ENCODE peak calls at places on chromosomes 7 and 10, in six cellular contexts. P is A549, Z is transverse colon, X is ovary, O is upper lobe of left lung, H is H1. V is an unnamed sample.

GRCh38 chr10:241451-241850 is 106.2 kb downstream of the ZMYND11 start:
- DNase-seq in P (no peak), Z (no peak), X (no peak), O (no peak), H (no peak), V (no peak)

GRCh38 chr10:73576178-73576889 is 14.8 kb downstream of the USP54 start:
- DNase-seq in P (no peak), Z (no peak), X (peak), O (no peak), H (no peak), V (no peak)

GRCh38 chr7:86600506-86601290 is 43.0 kb upstream of the GRM3 start:
- DNase-seq in P (no peak), Z (no peak), X (no peak), O (peak), H (no peak), V (no peak)

GRCh38 chr7:125663961-125664360 is 734.3 kb upstream of the POT1 start:
- DNase-seq in P (no peak), Z (no peak), X (no peak), O (no peak), H (no peak), V (no peak)

GRCh38 chr10:62545155-62545554 is 171.0 kb downstream of the ZNF365 start:
- DNase-seq in P (no peak), Z (no peak), X (no peak), O (no peak), H (no peak), V (no peak)

GRCh38 chr10:15703167-15703880 is 16.4 kb downstream of the ITGA8 start:
- DNase-seq in P (no peak), Z (no peak), X (no peak), O (no peak), H (no peak), V (no peak)

GRCh38 chr7:77450613-77451012 is 34.5 kb upstream of the GSAP start:
- DNase-seq in P (no peak), Z (no peak), X (no peak), O (no peak), H (no peak), V (no peak)

GRCh38 chr7:97024209-97025129 is at the start of gene DLX5:
- DNase-seq in P (no peak), Z (no peak), X (peak), O (peak), H (no peak), V (no peak)

GRCh38 chr7:47503283-47503682 is 78.6 kb downstream of the TNS3 start:
- DNase-seq in P (no peak), Z (no peak), X (no peak), O (no peak), H (no peak), V (no peak)

GRCh38 chr7:105685099-105685609 is 103.9 kb upstream of the EFCAB10 start:
- DNase-seq in P (no peak), Z (no peak), X (no peak), O (no peak), H (no peak), V (no peak)

GRCh38 chr10:119368991-119369869 is 161.9 kb downstream of the GRK5 start:
- DNase-seq in P (no peak), Z (peak), X (no peak), O (no peak), H (no peak), V (no peak)
- H3K4me3 ChIP-seq in P (no peak), Z (no peak), X (no peak), O (no peak), H (no peak), V (no peak)

GRCh38 chr7:945147-945555 is 9.3 kb downstream of the ADAP1 start:
- DNase-seq in P (no peak), Z (peak), X (no peak), O (peak), H (no peak), V (no peak)
- H3K27ac ChIP-seq in P (no peak), Z (peak), X (no peak), O (peak), H (peak), V (peak)

DNA sequence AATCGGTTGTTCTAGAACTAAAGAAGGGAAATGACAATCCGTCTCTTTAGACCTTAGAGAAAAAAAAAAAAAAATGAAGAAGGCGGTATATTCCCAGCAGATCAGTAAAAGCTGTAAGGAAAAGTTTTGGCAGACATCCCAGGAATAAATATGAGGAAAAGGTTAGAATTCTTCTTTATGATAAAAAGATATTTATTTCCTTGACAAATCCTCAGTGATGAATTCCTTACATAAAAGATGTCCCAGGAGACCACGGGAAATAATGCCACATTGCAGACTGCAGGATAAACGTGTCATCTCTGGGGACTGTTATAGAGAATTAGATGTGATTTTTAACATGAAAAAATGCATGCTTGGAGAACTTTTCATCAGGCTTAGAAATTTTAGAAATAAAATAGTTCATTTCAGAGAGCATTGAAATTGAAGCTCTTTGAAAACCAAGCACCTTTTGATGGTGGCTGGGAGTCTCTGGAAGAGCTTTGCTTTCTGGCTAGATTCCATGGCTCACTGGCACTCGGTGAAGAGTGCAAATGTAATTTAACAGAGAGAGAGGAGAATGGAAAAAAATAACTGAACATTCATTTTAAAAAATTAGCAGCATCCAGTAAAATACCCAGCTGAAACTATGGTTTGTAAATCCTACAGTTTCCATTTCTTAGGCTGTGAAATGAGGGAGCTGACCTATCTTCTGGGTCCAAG is 98.2 kb downstream of the PRPF18 start:
- DNase-seq in P (no peak), Z (no peak), X (no peak), O (no peak), H (no peak), V (no peak)
- TF ChIP-seq EP300 in P (no peak), Z (no peak), X (no peak), O (no peak), H (no peak), V (no peak)

DNA sequence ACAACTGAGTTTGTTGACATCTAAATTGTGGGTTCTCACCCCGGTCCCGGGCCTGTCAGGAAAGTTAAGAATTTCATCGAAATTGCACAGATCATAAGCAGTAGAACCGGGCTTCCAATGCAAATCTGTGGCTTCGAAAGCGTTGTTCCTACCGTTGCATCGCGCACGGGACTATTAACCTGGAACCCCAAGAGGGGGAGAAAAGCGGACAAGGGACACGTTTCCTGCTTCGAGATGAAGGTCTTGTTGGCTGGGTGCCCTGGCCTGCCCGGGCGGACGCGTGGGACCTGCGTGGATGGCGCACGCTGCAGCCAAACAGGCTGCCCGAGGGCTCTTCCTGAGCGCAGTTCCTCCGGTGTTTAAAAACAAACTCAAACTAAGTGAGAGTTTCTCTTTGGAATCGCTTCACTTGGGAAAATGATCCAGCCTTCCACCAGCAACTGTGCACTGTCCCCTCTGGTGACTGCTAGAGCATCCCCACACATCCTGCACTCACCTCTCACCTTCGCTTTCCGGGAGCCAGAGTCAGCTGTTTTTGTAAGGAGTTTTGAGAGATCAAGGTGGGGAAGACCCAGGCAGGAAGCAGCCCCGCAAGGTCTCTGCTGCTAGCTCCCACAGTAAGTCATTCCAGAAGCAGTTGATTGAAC is 5.1 kb upstream of the TBX20 start:
- DNase-seq in P (no peak), Z (no peak), X (no peak), O (peak), H (no peak), V (no peak)
- H3K4me3 ChIP-seq in P (no peak), Z (no peak), X (no peak), O (no peak), H (peak), V (no peak)

GRCh38 chr7:44608916-44609648 is 2.7 kb downstream of the OGDH start:
- DNase-seq in P (no peak), Z (no peak), X (no peak), O (no peak), H (no peak), V (no peak)
- H3K27ac ChIP-seq in P (no peak), Z (peak), X (no peak), O (no peak), H (no peak), V (peak)

GRCh38 chr7:40811666-40812065 is 676.9 kb downstream of the SUGCT start:
- DNase-seq in P (no peak), Z (no peak), X (no peak), O (no peak), H (no peak), V (no peak)

GRCh38 chr7:40804477-40805215 is 669.8 kb downstream of the SUGCT start:
- DNase-seq in P (no peak), Z (no peak), X (no peak), O (no peak), H (no peak), V (no peak)

GRCh38 chr7:40805361-40805760 is 670.6 kb downstream of the SUGCT start:
- DNase-seq in P (no peak), Z (no peak), X (no peak), O (no peak), H (no peak), V (no peak)

GRCh38 chr7:40810274-40810673 is 675.5 kb downstream of the SUGCT start:
- DNase-seq in P (no peak), Z (no peak), X (no peak), O (no peak), H (no peak), V (no peak)

GRCh38 chr7:40808409-40808942 is 673.7 kb downstream of the SUGCT start:
- DNase-seq in P (no peak), Z (no peak), X (no peak), O (no peak), H (no peak), V (no peak)
- TF ChIP-seq EP300 in P (no peak), Z (no peak), X (no peak), O (no peak), H (no peak), V (no peak)